ENCODE peak calls at places on chromosomes 2 and 18, in nine cellular contexts. One of them, this sample, is unnamed.

GRCh38 chr18:79441261-79441819 is 45.6 kb downstream of the NFATC1 start:
- DNase-seq in heart left ventricle: no peak
- DNase-seq in bronchial epithelial cell: no peak
- DNase-seq in AG04450: no peak
- DNase-seq in MM.1S: no peak
- DNase-seq in colonic mucosa: no peak
- DNase-seq in small intestine: no peak
- DNase-seq in CD4-positive, alpha-beta memory T cell: no peak
- DNase-seq in tibial artery: no peak
- DNase-seq in this sample: no peak

GRCh38 chr2:207926133-207927076 is 98.9 kb downstream of the PLEKHM3 start:
- DNase-seq in CD4-positive, alpha-beta memory T cell: no peak
- DNase-seq in heart left ventricle: peak; percentile 49
- DNase-seq in AG04450: peak; percentile 16
- DNase-seq in small intestine: no peak
- DNase-seq in bronchial epithelial cell: peak; percentile 56
- DNase-seq in colonic mucosa: no peak
- DNase-seq in tibial artery: peak; percentile 68
- DNase-seq in MM.1S: no peak
- DNase-seq in this sample: peak; percentile 46

GRCh38 chr18:2994603-2995432 is 18.1 kb downstream of the LPIN2 start:
- DNase-seq in heart left ventricle: peak; percentile 55
- DNase-seq in bronchial epithelial cell: no peak
- DNase-seq in MM.1S: peak; percentile 69
- DNase-seq in AG04450: no peak
- DNase-seq in colonic mucosa: no peak
- DNase-seq in small intestine: no peak
- DNase-seq in tibial artery: no peak
- DNase-seq in CD4-positive, alpha-beta memory T cell: peak; percentile 82
- DNase-seq in this sample: no peak

GRCh38 chr2:222025891-222026271 is 272.9 kb downstream of the PAX3 start:
- DNase-seq in tibial artery: no peak
- DNase-seq in AG04450: no peak
- DNase-seq in small intestine: no peak
- DNase-seq in colonic mucosa: no peak
- DNase-seq in MM.1S: no peak
- DNase-seq in bronchial epithelial cell: no peak
- DNase-seq in CD4-positive, alpha-beta memory T cell: no peak
- DNase-seq in heart left ventricle: no peak
- DNase-seq in this sample: no peak

GRCh38 chr2:175111200-175111657 is 56.8 kb downstream of the ATF2 start:
- DNase-seq in bronchial epithelial cell: peak; percentile 66
- DNase-seq in MM.1S: peak; percentile 62
- DNase-seq in tibial artery: no peak
- DNase-seq in colonic mucosa: no peak
- DNase-seq in heart left ventricle: no peak
- DNase-seq in AG04450: no peak
- DNase-seq in CD4-positive, alpha-beta memory T cell: peak; percentile 54
- DNase-seq in small intestine: peak; percentile 66
- DNase-seq in this sample: no peak

GRCh38 chr18:73893879-73894278 is 253.8 kb downstream of the FBXO15 start:
- DNase-seq in AG04450: no peak
- DNase-seq in heart left ventricle: no peak
- DNase-seq in small intestine: no peak
- DNase-seq in MM.1S: no peak
- DNase-seq in bronchial epithelial cell: peak; percentile 88
- DNase-seq in colonic mucosa: no peak
- DNase-seq in tibial artery: no peak
- DNase-seq in CD4-positive, alpha-beta memory T cell: no peak
- DNase-seq in this sample: no peak

GRCh38 chr2:204972161-204972560 is 426.9 kb downstream of the PARD3B start:
- DNase-seq in bronchial epithelial cell: no peak
- DNase-seq in heart left ventricle: no peak
- DNase-seq in tibial artery: no peak
- DNase-seq in AG04450: no peak
- DNase-seq in colonic mucosa: no peak
- DNase-seq in small intestine: no peak
- DNase-seq in MM.1S: no peak
- DNase-seq in CD4-positive, alpha-beta memory T cell: no peak
- DNase-seq in this sample: no peak

GRCh38 chr2:102451968-102452367 is 21.1 kb upstream of the SLC9A4 start:
- DNase-seq in colonic mucosa: no peak
- DNase-seq in tibial artery: no peak
- DNase-seq in heart left ventricle: no peak
- DNase-seq in CD4-positive, alpha-beta memory T cell: no peak
- DNase-seq in MM.1S: no peak
- DNase-seq in small intestine: no peak
- DNase-seq in bronchial epithelial cell: no peak
- DNase-seq in AG04450: no peak
- DNase-seq in this sample: no peak

GRCh38 chr2:173814306-173814705 is 150.9 kb downstream of the SP3 start:
- DNase-seq in AG04450: no peak
- DNase-seq in heart left ventricle: no peak
- DNase-seq in MM.1S: no peak
- DNase-seq in small intestine: no peak
- DNase-seq in bronchial epithelial cell: no peak
- DNase-seq in colonic mucosa: no peak
- DNase-seq in CD4-positive, alpha-beta memory T cell: no peak
- DNase-seq in tibial artery: no peak
- DNase-seq in this sample: no peak

GRCh38 chr18:32831781-32832180 is 59.0 kb upstream of the KLHL14 start:
- DNase-seq in heart left ventricle: no peak
- DNase-seq in MM.1S: no peak
- DNase-seq in CD4-positive, alpha-beta memory T cell: no peak
- DNase-seq in small intestine: no peak
- DNase-seq in tibial artery: no peak
- DNase-seq in bronchial epithelial cell: peak; percentile 74
- DNase-seq in AG04450: no peak
- DNase-seq in colonic mucosa: no peak
- DNase-seq in this sample: no peak

GRCh38 chr2:232876071-232876977 is 6.3 kb downstream of the SNORC start:
- DNase-seq in colonic mucosa: peak; percentile 56
- DNase-seq in bronchial epithelial cell: no peak
- DNase-seq in MM.1S: peak; percentile 22
- DNase-seq in heart left ventricle: no peak
- DNase-seq in small intestine: peak; percentile 81
- DNase-seq in tibial artery: no peak
- DNase-seq in AG04450: no peak
- DNase-seq in CD4-positive, alpha-beta memory T cell: peak; percentile 43
- DNase-seq in this sample: no peak

GRCh38 chr2:71510196-71510807 is 56.9 kb downstream of the DYSF start:
- DNase-seq in heart left ventricle: peak; percentile 64
- DNase-seq in AG04450: peak; percentile 27
- DNase-seq in small intestine: peak; percentile 53
- DNase-seq in bronchial epithelial cell: peak; percentile 43
- DNase-seq in tibial artery: peak; percentile 63
- DNase-seq in MM.1S: peak; percentile 45
- DNase-seq in CD4-positive, alpha-beta memory T cell: peak; percentile 67
- DNase-seq in colonic mucosa: peak; percentile 61
- DNase-seq in this sample: peak; percentile 55

GRCh38 chr2:16194931-16195680 is 254.8 kb downstream of the MYCN start:
- DNase-seq in colonic mucosa: no peak
- DNase-seq in AG04450: no peak
- DNase-seq in tibial artery: no peak
- DNase-seq in CD4-positive, alpha-beta memory T cell: no peak
- DNase-seq in small intestine: no peak
- DNase-seq in bronchial epithelial cell: no peak
- DNase-seq in MM.1S: no peak
- DNase-seq in heart left ventricle: no peak
- DNase-seq in this sample: no peak

GRCh38 chr2:219149667-219150066 is 10.9 kb downstream of the NHEJ1 start:
- DNase-seq in AG04450: no peak
- DNase-seq in bronchial epithelial cell: no peak
- DNase-seq in CD4-positive, alpha-beta memory T cell: no peak
- DNase-seq in colonic mucosa: no peak
- DNase-seq in small intestine: no peak
- DNase-seq in heart left ventricle: no peak
- DNase-seq in tibial artery: no peak
- DNase-seq in MM.1S: no peak
- DNase-seq in this sample: no peak

DNA sequence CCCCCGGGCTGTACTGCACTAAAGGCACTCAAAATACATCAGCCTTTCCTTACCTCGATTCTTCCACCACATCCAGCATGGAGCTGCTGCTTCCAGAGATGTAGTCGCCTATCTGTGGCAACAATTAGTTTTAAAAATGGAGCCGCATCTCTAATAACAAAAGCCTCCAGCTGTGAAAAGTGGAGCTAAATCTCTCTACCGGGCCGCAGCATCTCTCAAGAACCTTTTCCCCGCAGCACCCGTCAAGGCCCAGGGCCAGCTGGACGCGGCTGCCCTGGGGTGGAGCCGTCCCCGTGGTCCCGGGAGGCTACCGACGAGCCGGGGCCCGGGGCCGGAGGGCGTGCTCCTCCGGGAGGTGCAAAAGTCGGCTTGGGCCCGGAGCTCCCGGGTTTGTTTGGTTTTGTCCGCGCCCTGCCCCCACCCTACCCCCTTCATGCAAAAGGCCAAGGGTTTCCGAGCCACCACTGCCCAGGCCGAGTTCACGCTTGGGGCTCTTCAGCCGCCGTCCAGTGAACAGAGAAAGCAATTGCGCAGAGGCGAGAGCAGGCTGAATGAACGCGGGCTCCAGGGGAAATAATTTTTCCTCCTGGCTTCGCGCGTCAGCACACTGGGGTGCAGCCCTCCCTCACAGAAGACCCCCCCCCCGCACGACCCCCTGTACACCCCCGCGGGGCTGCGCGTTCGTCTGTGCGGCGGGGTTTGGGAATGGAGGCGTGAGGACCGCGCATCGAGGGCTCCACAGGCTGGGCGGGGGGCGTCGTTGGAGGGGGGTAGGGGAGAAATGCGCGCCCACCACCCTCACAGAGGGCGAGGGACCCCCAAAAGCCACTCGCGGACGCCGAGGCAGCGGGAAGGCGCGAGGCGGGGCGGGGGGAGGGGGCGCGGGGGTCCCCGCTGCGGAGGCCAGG is 554 bp upstream of the GREB1L start:
- DNase-seq in tibial artery: no peak
- DNase-seq in bronchial epithelial cell: no peak
- DNase-seq in CD4-positive, alpha-beta memory T cell: no peak
- DNase-seq in heart left ventricle: peak; percentile 40
- DNase-seq in MM.1S: no peak
- DNase-seq in colonic mucosa: peak; percentile 18
- DNase-seq in AG04450: no peak
- DNase-seq in small intestine: no peak
- DNase-seq in this sample: no peak
- H3K4me3 ChIP-seq in tibial artery: peak overlapping the region; percentile 77
- H3K4me3 ChIP-seq in bronchial epithelial cell: peak overlapping the region; percentile 58
- H3K4me3 ChIP-seq in CD4-positive, alpha-beta memory T cell: no peak overlapping the region
- H3K4me3 ChIP-seq in heart left ventricle: peak overlapping the region; percentile 72
- H3K4me3 ChIP-seq in MM.1S: peak overlapping the region; percentile 35
- H3K4me3 ChIP-seq in colonic mucosa: peak overlapping the region; percentile 57
- H3K4me3 ChIP-seq in AG04450: no peak overlapping the region
- H3K4me3 ChIP-seq in small intestine: no peak overlapping the region
- H3K4me3 ChIP-seq in this sample: peak overlapping the region; percentile 18

DNA sequence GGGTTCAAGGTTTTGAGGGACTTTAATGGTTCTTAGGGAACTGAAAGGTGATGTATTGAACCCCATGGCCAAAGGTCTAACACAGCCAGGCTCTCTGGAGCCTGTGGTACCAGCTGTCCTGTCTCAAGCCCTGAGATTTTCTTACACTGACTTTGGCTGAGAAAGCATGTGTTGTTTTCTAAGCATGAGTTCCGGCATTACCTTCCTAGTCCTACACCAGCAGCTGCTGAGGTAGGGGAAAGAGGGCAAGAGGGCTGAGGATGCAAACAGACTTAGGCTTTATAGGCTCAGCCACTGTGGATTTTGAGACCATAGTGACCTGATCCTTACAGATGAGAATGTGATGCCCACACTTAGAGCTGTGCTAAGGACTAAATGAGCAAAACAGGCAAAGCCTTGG is 99.6 kb upstream of the OTOS start:
- DNase-seq in colonic mucosa: no peak
- DNase-seq in MM.1S: no peak
- DNase-seq in small intestine: no peak
- DNase-seq in AG04450: no peak
- DNase-seq in heart left ventricle: no peak
- DNase-seq in bronchial epithelial cell: no peak
- DNase-seq in tibial artery: no peak
- DNase-seq in CD4-positive, alpha-beta memory T cell: no peak
- DNase-seq in this sample: no peak
- H3K27me3 ChIP-seq in colonic mucosa: no peaks in the 10 kb centered on the region
- H3K27me3 ChIP-seq in MM.1S: peaks cover 33% of the 10 kb centered on the region
- H3K27me3 ChIP-seq in small intestine: no peaks in the 10 kb centered on the region
- H3K27me3 ChIP-seq in AG04450: no peaks in the 10 kb centered on the region
- H3K27me3 ChIP-seq in heart left ventricle: no peaks in the 10 kb centered on the region
- H3K27me3 ChIP-seq in bronchial epithelial cell: no peaks in the 10 kb centered on the region
- H3K27me3 ChIP-seq in tibial artery: no peaks in the 10 kb centered on the region
- H3K27me3 ChIP-seq in CD4-positive, alpha-beta memory T cell: no peaks in the 10 kb centered on the region
- H3K27me3 ChIP-seq in this sample: no peaks in the 10 kb centered on the region

DNA sequence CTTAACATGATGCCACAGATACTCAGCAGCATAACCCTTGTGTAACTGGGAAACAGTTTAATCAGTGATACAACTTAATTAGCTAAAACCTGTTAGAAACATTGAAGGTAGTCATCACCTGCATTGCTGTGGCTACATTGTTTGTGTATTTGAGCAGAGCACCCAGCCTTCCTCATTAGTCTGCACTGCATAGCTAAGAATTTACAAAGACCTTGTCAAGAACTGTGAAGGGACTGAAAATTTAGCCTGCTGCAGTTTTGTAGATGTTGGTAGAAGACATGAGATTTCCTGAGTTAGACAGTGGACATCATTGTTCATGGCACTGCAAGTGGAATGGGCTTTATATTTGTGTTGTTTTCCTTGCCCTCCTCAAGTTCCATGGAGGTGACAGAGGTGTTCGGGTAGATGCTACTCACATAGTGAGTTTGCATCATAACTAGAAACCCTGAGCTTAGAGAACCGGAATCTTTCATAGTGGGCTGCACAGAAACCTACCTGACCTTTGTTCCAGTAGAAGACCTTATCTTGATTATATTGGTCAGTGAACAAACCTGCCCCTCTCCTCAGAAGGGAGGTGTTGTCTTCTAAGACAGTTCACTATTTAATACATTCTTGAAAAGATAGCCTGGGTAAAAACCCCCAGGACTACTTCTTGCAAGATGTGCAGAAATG is 12.5 kb downstream of the VAPA start:
- DNase-seq in AG04450: no peak
- DNase-seq in small intestine: peak; percentile 6
- DNase-seq in colonic mucosa: no peak
- DNase-seq in CD4-positive, alpha-beta memory T cell: no peak
- DNase-seq in tibial artery: no peak
- DNase-seq in MM.1S: no peak
- DNase-seq in bronchial epithelial cell: no peak
- DNase-seq in heart left ventricle: no peak
- DNase-seq in this sample: no peak
- H3K4me3 ChIP-seq in AG04450: no peak overlapping the region
- H3K4me3 ChIP-seq in small intestine: no peak overlapping the region
- H3K4me3 ChIP-seq in colonic mucosa: no peak overlapping the region
- H3K4me3 ChIP-seq in CD4-positive, alpha-beta memory T cell: no peak overlapping the region
- H3K4me3 ChIP-seq in tibial artery: no peak overlapping the region
- H3K4me3 ChIP-seq in MM.1S: no peak overlapping the region
- H3K4me3 ChIP-seq in bronchial epithelial cell: no peak overlapping the region
- H3K4me3 ChIP-seq in heart left ventricle: no peak overlapping the region
- H3K4me3 ChIP-seq in this sample: no peak overlapping the region

DNA sequence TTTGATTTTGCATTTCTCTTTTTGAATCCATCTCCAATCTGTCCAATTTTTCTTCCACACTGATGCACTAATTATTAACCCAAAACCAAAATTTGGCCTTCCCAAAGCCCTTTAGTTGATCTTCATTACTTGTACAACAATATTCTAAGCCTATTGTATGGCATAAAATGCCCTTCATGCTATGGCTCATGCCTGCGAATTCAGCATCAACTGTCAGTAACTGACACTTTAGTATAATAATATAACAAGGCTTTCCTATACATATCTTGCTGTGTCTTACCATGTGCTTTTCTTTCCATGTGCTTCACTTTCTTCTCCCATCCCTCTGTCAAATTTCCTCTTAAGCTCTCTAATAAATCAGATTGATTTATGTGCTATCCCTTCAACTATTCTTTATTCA is 154.0 kb upstream of the TFPI start:
- DNase-seq in MM.1S: no peak
- DNase-seq in AG04450: no peak
- DNase-seq in colonic mucosa: no peak
- DNase-seq in CD4-positive, alpha-beta memory T cell: no peak
- DNase-seq in tibial artery: no peak
- DNase-seq in small intestine: no peak
- DNase-seq in bronchial epithelial cell: no peak
- DNase-seq in heart left ventricle: no peak
- DNase-seq in this sample: no peak
- H3K27me3 ChIP-seq in MM.1S: no peaks in the 10 kb centered on the region
- H3K27me3 ChIP-seq in AG04450: no peaks in the 10 kb centered on the region
- H3K27me3 ChIP-seq in colonic mucosa: no peaks in the 10 kb centered on the region
- H3K27me3 ChIP-seq in CD4-positive, alpha-beta memory T cell: no peaks in the 10 kb centered on the region
- H3K27me3 ChIP-seq in tibial artery: no peaks in the 10 kb centered on the region
- H3K27me3 ChIP-seq in small intestine: no peaks in the 10 kb centered on the region
- H3K27me3 ChIP-seq in bronchial epithelial cell: no peaks in the 10 kb centered on the region
- H3K27me3 ChIP-seq in heart left ventricle: no peaks in the 10 kb centered on the region
- H3K27me3 ChIP-seq in this sample: no peaks in the 10 kb centered on the region